ENCODE peak calls at places on chromosomes 3 and 15, in ten cellular contexts. W, J, B, F, Y, G, N, E, I and P are unnamed samples.

GRCh38 chr15:68795298-68795848 is 25.3 kb downstream of the ANP32A start:
- DNase-seq in B (peak; percentile 84), Y (peak; percentile 87), J (peak; percentile 92), I (peak; percentile 84), W (peak; percentile 96), N (peak; percentile 81), G (peak; percentile 39), F (peak; percentile 49), E (no peak), P (no peak)

GRCh38 chr15:70035051-70035718 is 62.5 kb downstream of the TLE3 start:
- DNase-seq in J (no peak), G (no peak), F (no peak), N (no peak), B (no peak), E (no peak), I (peak; percentile 20), Y (no peak), W (no peak), P (no peak)

GRCh38 chr15:60798821-60799220 is 319.9 kb upstream of the ICE2 start:
- DNase-seq in B (no peak), Y (peak; percentile 73), W (no peak), E (peak; percentile 15), I (no peak), J (peak; percentile 71), N (peak; percentile 49), G (no peak), F (no peak), P (no peak)

GRCh38 chr3:101549473-101549872 is 12.2 kb upstream of the TRMT10C start:
- DNase-seq in I (no peak), W (no peak), J (no peak), G (no peak), F (no peak), E (no peak), Y (no peak), B (no peak), N (no peak), P (no peak)

GRCh38 chr15:40234783-40235182 is 4.1 kb upstream of the PAK6 start:
- DNase-seq in B (no peak), E (no peak), N (no peak), Y (no peak), J (no peak), W (no peak), I (no peak), F (no peak), G (no peak), P (no peak)

GRCh38 chr3:136958931-136959330 is 1.1 kb downstream of the IL20RB start:
- DNase-seq in F (no peak), B (no peak), J (no peak), G (no peak), E (no peak), I (no peak), N (no peak), W (no peak), Y (no peak), P (no peak)

GRCh38 chr3:182913889-182914288 is 66.4 kb downstream of the DCUN1D1 start:
- DNase-seq in E (no peak), G (no peak), J (no peak), N (no peak), I (no peak), F (no peak), W (no peak), Y (no peak), B (no peak), P (peak; percentile 86)

GRCh38 chr3:147369671-147370123 is 36.6 kb downstream of the ZIC4 start:
- DNase-seq in F (no peak), G (no peak), Y (no peak), J (no peak), I (no peak), W (peak; percentile 74), B (no peak), N (no peak), E (no peak), P (no peak)

GRCh38 chr3:183497313-183497712 is 58.2 kb downstream of the KLHL6 start:
- DNase-seq in F (no peak), G (no peak), I (no peak), J (no peak), W (no peak), Y (no peak), E (no peak), B (no peak), N (no peak), P (no peak)

GRCh38 chr3:17830786-17831185 is 88.4 kb upstream of the TBC1D5 start:
- DNase-seq in F (no peak), J (no peak), E (no peak), I (no peak), Y (no peak), W (no peak), B (no peak), N (no peak), G (no peak), P (no peak)

GRCh38 chr15:91407237-91407889 is 307.3 kb downstream of the SV2B start:
- DNase-seq in I (peak; percentile 80), B (no peak), N (no peak), Y (no peak), F (no peak), G (no peak), J (peak; percentile 22), W (no peak), E (no peak), P (peak; percentile 44)

GRCh38 chr3:160886421-160886820 is 130.4 kb downstream of the PPM1L start:
- DNase-seq in F (no peak), G (no peak), I (no peak), J (no peak), N (no peak), W (no peak), B (no peak), E (no peak), Y (no peak), P (no peak)

GRCh38 chr3:153043729-153044314 is 118.2 kb upstream of the RAP2B start:
- DNase-seq in W (no peak), Y (peak; percentile 55), I (no peak), G (no peak), E (no peak), J (peak; percentile 23), B (no peak), N (peak; percentile 45), F (no peak), P (no peak)

GRCh38 chr3:19644405-19644804 is 289.6 kb downstream of the EFHB start:
- DNase-seq in I (no peak), Y (no peak), J (no peak), B (no peak), G (no peak), F (no peak), W (no peak), E (no peak), N (no peak), P (no peak)

GRCh38 chr3:128316456-128316855 is 150.2 kb downstream of the DNAJB8 start:
- DNase-seq in B (no peak), W (no peak), G (no peak), F (no peak), E (no peak), I (peak; percentile 83), J (peak; percentile 47), Y (peak; percentile 46), N (no peak), P (peak; percentile 99)

GRCh38 chr15:68666120-68666811 is 87.5 kb downstream of the CORO2B start:
- DNase-seq in I (no peak), E (no peak), G (no peak), W (peak; percentile 47), J (no peak), F (no peak), Y (no peak), N (no peak), B (no peak), P (no peak)

GRCh38 chr3:135134293-135134692 is 339.2 kb downstream of the EPHB1 start:
- DNase-seq in E (no peak), G (no peak), W (no peak), J (no peak), B (no peak), Y (no peak), N (no peak), F (no peak), I (no peak), P (no peak)